ENCODE peak calls at places on chromosome 12, in seven cellular contexts. One of them, this sample, is unnamed.

GRCh38 chr12:26265606-26266005 is 70.2 kb downstream of the SSPN start:
- DNase-seq in GM03348: no peak
- DNase-seq in Kasumi-1: no peak
- DNase-seq in tibial artery: no peak
- DNase-seq in stimulated activated CD4-positive, alpha-beta T cell treated with anti-CD3 and anti-CD28 coated beads, Interleukin-2, amount 100 ng/mL, for 48 hours: no peak
- DNase-seq in EL: no peak
- DNase-seq in type B pancreatic cell: no peak
- DNase-seq in this sample: no peak

GRCh38 chr12:14782756-14783155 is 20.5 kb downstream of the WBP11 start:
- DNase-seq in GM03348: no peak
- DNase-seq in Kasumi-1: no peak
- DNase-seq in tibial artery: no peak
- DNase-seq in stimulated activated CD4-positive, alpha-beta T cell treated with anti-CD3 and anti-CD28 coated beads, Interleukin-2, amount 100 ng/mL, for 48 hours: no peak
- DNase-seq in EL: no peak
- DNase-seq in type B pancreatic cell: no peak
- DNase-seq in this sample: no peak

GRCh38 chr12:75000120-75000519 is 209.5 kb downstream of the KCNC2 start:
- DNase-seq in GM03348: no peak
- DNase-seq in Kasumi-1: no peak
- DNase-seq in tibial artery: no peak
- DNase-seq in stimulated activated CD4-positive, alpha-beta T cell treated with anti-CD3 and anti-CD28 coated beads, Interleukin-2, amount 100 ng/mL, for 48 hours: no peak
- DNase-seq in EL: no peak
- DNase-seq in type B pancreatic cell: no peak
- DNase-seq in this sample: no peak

GRCh38 chr12:30978639-30979038 is 52.1 kb downstream of the TSPAN11 start:
- DNase-seq in GM03348: no peak
- DNase-seq in Kasumi-1: no peak
- DNase-seq in tibial artery: no peak
- DNase-seq in stimulated activated CD4-positive, alpha-beta T cell treated with anti-CD3 and anti-CD28 coated beads, Interleukin-2, amount 100 ng/mL, for 48 hours: no peak
- DNase-seq in EL: no peak
- DNase-seq in type B pancreatic cell: no peak
- DNase-seq in this sample: no peak

GRCh38 chr12:69269736-69270135 is 30.4 kb downstream of the CPSF6 start:
- DNase-seq in GM03348: no peak
- DNase-seq in Kasumi-1: no peak
- DNase-seq in tibial artery: no peak
- DNase-seq in stimulated activated CD4-positive, alpha-beta T cell treated with anti-CD3 and anti-CD28 coated beads, Interleukin-2, amount 100 ng/mL, for 48 hours: no peak
- DNase-seq in EL: no peak
- DNase-seq in type B pancreatic cell: no peak
- DNase-seq in this sample: no peak

GRCh38 chr12:107632246-107632645 is 53.4 kb upstream of the PWP1 start:
- DNase-seq in GM03348: no peak
- DNase-seq in Kasumi-1: no peak
- DNase-seq in tibial artery: no peak
- DNase-seq in stimulated activated CD4-positive, alpha-beta T cell treated with anti-CD3 and anti-CD28 coated beads, Interleukin-2, amount 100 ng/mL, for 48 hours: no peak
- DNase-seq in EL: no peak
- DNase-seq in type B pancreatic cell: no peak
- DNase-seq in this sample: no peak

GRCh38 chr12:109541412-109541725 is 31.9 kb downstream of the MMAB start:
- DNase-seq in GM03348: no peak
- DNase-seq in Kasumi-1: no peak
- DNase-seq in tibial artery: no peak
- DNase-seq in stimulated activated CD4-positive, alpha-beta T cell treated with anti-CD3 and anti-CD28 coated beads, Interleukin-2, amount 100 ng/mL, for 48 hours: no peak
- DNase-seq in EL: peak
- DNase-seq in type B pancreatic cell: no peak
- DNase-seq in this sample: no peak

GRCh38 chr12:132847363-132848356 is 19.0 kb upstream of the GOLGA3 start:
- DNase-seq in GM03348: no peak
- DNase-seq in Kasumi-1: no peak
- DNase-seq in tibial artery: no peak
- DNase-seq in stimulated activated CD4-positive, alpha-beta T cell treated with anti-CD3 and anti-CD28 coated beads, Interleukin-2, amount 100 ng/mL, for 48 hours: no peak
- DNase-seq in EL: no peak
- DNase-seq in type B pancreatic cell: no peak
- DNase-seq in this sample: no peak

GRCh38 chr12:100141998-100142850 is 450 bp downstream of the BLTP3B start:
- DNase-seq in GM03348: peak
- DNase-seq in Kasumi-1: peak
- DNase-seq in tibial artery: peak
- DNase-seq in stimulated activated CD4-positive, alpha-beta T cell treated with anti-CD3 and anti-CD28 coated beads, Interleukin-2, amount 100 ng/mL, for 48 hours: peak
- DNase-seq in EL: no peak
- DNase-seq in type B pancreatic cell: no peak
- DNase-seq in this sample: peak

GRCh38 chr12:117063162-117063911 is 35.9 kb downstream of the TESC start:
- DNase-seq in GM03348: no peak
- DNase-seq in Kasumi-1: peak
- DNase-seq in tibial artery: no peak
- DNase-seq in stimulated activated CD4-positive, alpha-beta T cell treated with anti-CD3 and anti-CD28 coated beads, Interleukin-2, amount 100 ng/mL, for 48 hours: peak
- DNase-seq in EL: no peak
- DNase-seq in type B pancreatic cell: no peak
- DNase-seq in this sample: peak

GRCh38 chr12:56206373-56207166 is 15.2 kb downstream of the RNF41 start:
- DNase-seq in GM03348: peak
- DNase-seq in Kasumi-1: peak
- DNase-seq in tibial artery: peak
- DNase-seq in stimulated activated CD4-positive, alpha-beta T cell treated with anti-CD3 and anti-CD28 coated beads, Interleukin-2, amount 100 ng/mL, for 48 hours: no peak
- DNase-seq in EL: peak
- DNase-seq in type B pancreatic cell: no peak
- DNase-seq in this sample: peak

GRCh38 chr12:87870493-87870892 is 158.7 kb downstream of the C12orf50 start:
- DNase-seq in GM03348: no peak
- DNase-seq in Kasumi-1: no peak
- DNase-seq in tibial artery: no peak
- DNase-seq in stimulated activated CD4-positive, alpha-beta T cell treated with anti-CD3 and anti-CD28 coated beads, Interleukin-2, amount 100 ng/mL, for 48 hours: no peak
- DNase-seq in EL: no peak
- DNase-seq in type B pancreatic cell: no peak
- DNase-seq in this sample: no peak

GRCh38 chr12:132429932-132430643 is 59.9 kb upstream of the FBRSL1 start:
- DNase-seq in GM03348: no peak
- DNase-seq in Kasumi-1: peak
- DNase-seq in tibial artery: no peak
- DNase-seq in stimulated activated CD4-positive, alpha-beta T cell treated with anti-CD3 and anti-CD28 coated beads, Interleukin-2, amount 100 ng/mL, for 48 hours: no peak
- DNase-seq in EL: no peak
- DNase-seq in type B pancreatic cell: no peak
- DNase-seq in this sample: peak

GRCh38 chr12:16670456-16671050 is 64.6 kb upstream of the LMO3 start:
- DNase-seq in GM03348: no peak
- DNase-seq in Kasumi-1: no peak
- DNase-seq in tibial artery: no peak
- DNase-seq in stimulated activated CD4-positive, alpha-beta T cell treated with anti-CD3 and anti-CD28 coated beads, Interleukin-2, amount 100 ng/mL, for 48 hours: no peak
- DNase-seq in EL: no peak
- DNase-seq in type B pancreatic cell: no peak
- DNase-seq in this sample: no peak

GRCh38 chr12:47360771-47361388 is 281.1 kb upstream of the AMIGO2 start:
- DNase-seq in GM03348: no peak
- DNase-seq in Kasumi-1: peak
- DNase-seq in tibial artery: no peak
- DNase-seq in stimulated activated CD4-positive, alpha-beta T cell treated with anti-CD3 and anti-CD28 coated beads, Interleukin-2, amount 100 ng/mL, for 48 hours: no peak
- DNase-seq in EL: peak
- DNase-seq in type B pancreatic cell: no peak
- DNase-seq in this sample: peak

GRCh38 chr12:63802012-63802608 is 22.4 kb downstream of the RXYLT1 start:
- DNase-seq in GM03348: peak
- DNase-seq in Kasumi-1: peak
- DNase-seq in tibial artery: no peak
- DNase-seq in stimulated activated CD4-positive, alpha-beta T cell treated with anti-CD3 and anti-CD28 coated beads, Interleukin-2, amount 100 ng/mL, for 48 hours: no peak
- DNase-seq in EL: peak
- DNase-seq in type B pancreatic cell: no peak
- DNase-seq in this sample: no peak

GRCh38 chr12:52331039-52331438 is 9.8 kb upstream of the KRT83 start:
- DNase-seq in GM03348: no peak
- DNase-seq in Kasumi-1: no peak
- DNase-seq in tibial artery: peak
- DNase-seq in stimulated activated CD4-positive, alpha-beta T cell treated with anti-CD3 and anti-CD28 coated beads, Interleukin-2, amount 100 ng/mL, for 48 hours: no peak
- DNase-seq in EL: no peak
- DNase-seq in type B pancreatic cell: no peak
- DNase-seq in this sample: no peak

GRCh38 chr12:119840617-119841016 is 36.5 kb downstream of the CIT start:
- DNase-seq in GM03348: no peak
- DNase-seq in Kasumi-1: no peak
- DNase-seq in tibial artery: no peak
- DNase-seq in stimulated activated CD4-positive, alpha-beta T cell treated with anti-CD3 and anti-CD28 coated beads, Interleukin-2, amount 100 ng/mL, for 48 hours: no peak
- DNase-seq in EL: no peak
- DNase-seq in type B pancreatic cell: no peak
- DNase-seq in this sample: no peak

GRCh38 chr12:15629108-15629507 is 160.1 kb downstream of the EPS8 start:
- DNase-seq in GM03348: peak
- DNase-seq in Kasumi-1: no peak
- DNase-seq in tibial artery: peak
- DNase-seq in stimulated activated CD4-positive, alpha-beta T cell treated with anti-CD3 and anti-CD28 coated beads, Interleukin-2, amount 100 ng/mL, for 48 hours: no peak
- DNase-seq in EL: peak
- DNase-seq in type B pancreatic cell: no peak
- DNase-seq in this sample: no peak

GRCh38 chr12:5599378-5599777 is 167.5 kb downstream of the NTF3 start:
- DNase-seq in GM03348: no peak
- DNase-seq in Kasumi-1: no peak
- DNase-seq in tibial artery: no peak
- DNase-seq in stimulated activated CD4-positive, alpha-beta T cell treated with anti-CD3 and anti-CD28 coated beads, Interleukin-2, amount 100 ng/mL, for 48 hours: no peak
- DNase-seq in EL: no peak
- DNase-seq in type B pancreatic cell: no peak
- DNase-seq in this sample: no peak

GRCh38 chr12:59929091-59929490 is 333.3 kb downstream of the SLC16A7 start:
- DNase-seq in GM03348: peak
- DNase-seq in Kasumi-1: no peak
- DNase-seq in tibial artery: no peak
- DNase-seq in stimulated activated CD4-positive, alpha-beta T cell treated with anti-CD3 and anti-CD28 coated beads, Interleukin-2, amount 100 ng/mL, for 48 hours: no peak
- DNase-seq in EL: peak
- DNase-seq in type B pancreatic cell: no peak
- DNase-seq in this sample: no peak